ENCODE peak calls at places on chromosomes 16 and 17, in nine cellular contexts. One of them, this sample, is unnamed.

GRCh38 chr17:58136669-58137279 is 11.4 kb upstream of the OR4D1 start:
- DNase-seq in NCI-H1436: peak; percentile 6
- DNase-seq in mesenchymal stem cell: no peak
- DNase-seq in nephron progenitor cell: no peak
- DNase-seq in activated CD4-positive, alpha-beta T cell treated with anti-CD3 and anti-CD28 coated beads, Interleukin-2, amount 50 U/mL, for 1 hour: no peak
- DNase-seq in HS-5: no peak
- DNase-seq in adrenal gland: no peak
- DNase-seq in mucosa of gallbladder: no peak
- DNase-seq in effector CD4-positive, alpha-beta T cell: no peak
- DNase-seq in this sample: peak; percentile 26

GRCh38 chr16:168424-168823 is 2.6 kb downstream of the HBM start:
- DNase-seq in nephron progenitor cell: no peak
- DNase-seq in NCI-H1436: no peak
- DNase-seq in HS-5: no peak
- DNase-seq in mucosa of gallbladder: no peak
- DNase-seq in activated CD4-positive, alpha-beta T cell treated with anti-CD3 and anti-CD28 coated beads, Interleukin-2, amount 50 U/mL, for 1 hour: no peak
- DNase-seq in adrenal gland: no peak
- DNase-seq in mesenchymal stem cell: no peak
- DNase-seq in effector CD4-positive, alpha-beta T cell: no peak
- DNase-seq in this sample: no peak

GRCh38 chr16:82033683-82034300 is 1.3 kb upstream of the HSD17B2 start:
- DNase-seq in activated CD4-positive, alpha-beta T cell treated with anti-CD3 and anti-CD28 coated beads, Interleukin-2, amount 50 U/mL, for 1 hour: no peak
- DNase-seq in nephron progenitor cell: no peak
- DNase-seq in effector CD4-positive, alpha-beta T cell: no peak
- DNase-seq in adrenal gland: no peak
- DNase-seq in mucosa of gallbladder: peak; percentile 75
- DNase-seq in HS-5: no peak
- DNase-seq in mesenchymal stem cell: no peak
- DNase-seq in NCI-H1436: no peak
- DNase-seq in this sample: no peak

GRCh38 chr17:48814504-48814903 is 2.5 kb downstream of the TTLL6 start:
- DNase-seq in mesenchymal stem cell: peak; percentile 64
- DNase-seq in nephron progenitor cell: peak; percentile 60
- DNase-seq in activated CD4-positive, alpha-beta T cell treated with anti-CD3 and anti-CD28 coated beads, Interleukin-2, amount 50 U/mL, for 1 hour: peak; percentile 56
- DNase-seq in effector CD4-positive, alpha-beta T cell: peak; percentile 32
- DNase-seq in NCI-H1436: peak; percentile 60
- DNase-seq in mucosa of gallbladder: peak; percentile 35
- DNase-seq in HS-5: peak; percentile 22
- DNase-seq in adrenal gland: peak; percentile 65
- DNase-seq in this sample: no peak

GRCh38 chr16:87603684-87604571 is 1.6 kb downstream of the JPH3 start:
- DNase-seq in effector CD4-positive, alpha-beta T cell: no peak
- DNase-seq in mesenchymal stem cell: no peak
- DNase-seq in activated CD4-positive, alpha-beta T cell treated with anti-CD3 and anti-CD28 coated beads, Interleukin-2, amount 50 U/mL, for 1 hour: no peak
- DNase-seq in nephron progenitor cell: peak; percentile 30
- DNase-seq in NCI-H1436: no peak
- DNase-seq in adrenal gland: no peak
- DNase-seq in mucosa of gallbladder: no peak
- DNase-seq in HS-5: no peak
- DNase-seq in this sample: no peak

GRCh38 chr17:48451489-48451888 is 21.5 kb upstream of the SKAP1 start:
- DNase-seq in mucosa of gallbladder: no peak
- DNase-seq in mesenchymal stem cell: no peak
- DNase-seq in adrenal gland: no peak
- DNase-seq in HS-5: no peak
- DNase-seq in activated CD4-positive, alpha-beta T cell treated with anti-CD3 and anti-CD28 coated beads, Interleukin-2, amount 50 U/mL, for 1 hour: no peak
- DNase-seq in nephron progenitor cell: no peak
- DNase-seq in NCI-H1436: no peak
- DNase-seq in effector CD4-positive, alpha-beta T cell: no peak
- DNase-seq in this sample: no peak

GRCh38 chr16:57023541-57024249 is 34.3 kb downstream of the NLRC5 start:
- DNase-seq in adrenal gland: no peak
- DNase-seq in effector CD4-positive, alpha-beta T cell: peak; percentile 75
- DNase-seq in activated CD4-positive, alpha-beta T cell treated with anti-CD3 and anti-CD28 coated beads, Interleukin-2, amount 50 U/mL, for 1 hour: peak; percentile 74
- DNase-seq in mesenchymal stem cell: no peak
- DNase-seq in HS-5: no peak
- DNase-seq in mucosa of gallbladder: no peak
- DNase-seq in NCI-H1436: no peak
- DNase-seq in nephron progenitor cell: no peak
- DNase-seq in this sample: no peak

GRCh38 chr17:59848778-59849177 is 44.0 kb downstream of the TUBD1 start:
- DNase-seq in activated CD4-positive, alpha-beta T cell treated with anti-CD3 and anti-CD28 coated beads, Interleukin-2, amount 50 U/mL, for 1 hour: no peak
- DNase-seq in NCI-H1436: no peak
- DNase-seq in effector CD4-positive, alpha-beta T cell: no peak
- DNase-seq in nephron progenitor cell: no peak
- DNase-seq in adrenal gland: peak; percentile 54
- DNase-seq in mesenchymal stem cell: peak; percentile 82
- DNase-seq in mucosa of gallbladder: no peak
- DNase-seq in HS-5: no peak
- DNase-seq in this sample: no peak

GRCh38 chr17:69043098-69043497 is 17.6 kb downstream of the ABCA9 start:
- DNase-seq in mucosa of gallbladder: no peak
- DNase-seq in adrenal gland: no peak
- DNase-seq in mesenchymal stem cell: no peak
- DNase-seq in effector CD4-positive, alpha-beta T cell: no peak
- DNase-seq in NCI-H1436: no peak
- DNase-seq in activated CD4-positive, alpha-beta T cell treated with anti-CD3 and anti-CD28 coated beads, Interleukin-2, amount 50 U/mL, for 1 hour: no peak
- DNase-seq in nephron progenitor cell: no peak
- DNase-seq in HS-5: no peak
- DNase-seq in this sample: no peak

GRCh38 chr16:82016268-82016667 is 5.0 kb upstream of the SDR42E1 start:
- DNase-seq in NCI-H1436: no peak
- DNase-seq in effector CD4-positive, alpha-beta T cell: no peak
- DNase-seq in adrenal gland: no peak
- DNase-seq in nephron progenitor cell: no peak
- DNase-seq in activated CD4-positive, alpha-beta T cell treated with anti-CD3 and anti-CD28 coated beads, Interleukin-2, amount 50 U/mL, for 1 hour: no peak
- DNase-seq in mucosa of gallbladder: peak; percentile 42
- DNase-seq in mesenchymal stem cell: peak; percentile 24
- DNase-seq in HS-5: no peak
- DNase-seq in this sample: peak; percentile 59

GRCh38 chr16:77780378-77780837 is 8.0 kb upstream of the VAT1L start:
- DNase-seq in mesenchymal stem cell: peak; percentile 96
- DNase-seq in mucosa of gallbladder: no peak
- DNase-seq in activated CD4-positive, alpha-beta T cell treated with anti-CD3 and anti-CD28 coated beads, Interleukin-2, amount 50 U/mL, for 1 hour: no peak
- DNase-seq in NCI-H1436: no peak
- DNase-seq in effector CD4-positive, alpha-beta T cell: no peak
- DNase-seq in nephron progenitor cell: no peak
- DNase-seq in adrenal gland: peak; percentile 61
- DNase-seq in HS-5: peak; percentile 67
- DNase-seq in this sample: peak; percentile 78

GRCh38 chr17:30969989-30970680 is 704 bp upstream of the RNF135 start:
- DNase-seq in NCI-H1436: no peak
- DNase-seq in effector CD4-positive, alpha-beta T cell: no peak
- DNase-seq in mucosa of gallbladder: no peak
- DNase-seq in nephron progenitor cell: no peak
- DNase-seq in HS-5: no peak
- DNase-seq in mesenchymal stem cell: no peak
- DNase-seq in adrenal gland: no peak
- DNase-seq in activated CD4-positive, alpha-beta T cell treated with anti-CD3 and anti-CD28 coated beads, Interleukin-2, amount 50 U/mL, for 1 hour: no peak
- DNase-seq in this sample: peak; percentile 61

GRCh38 chr16:88977028-88977844 is at the start of gene CBFA2T3:
- DNase-seq in mesenchymal stem cell: peak; percentile 55
- DNase-seq in nephron progenitor cell: peak; percentile 61
- DNase-seq in activated CD4-positive, alpha-beta T cell treated with anti-CD3 and anti-CD28 coated beads, Interleukin-2, amount 50 U/mL, for 1 hour: no peak
- DNase-seq in adrenal gland: peak; percentile 67
- DNase-seq in effector CD4-positive, alpha-beta T cell: no peak
- DNase-seq in mucosa of gallbladder: peak; percentile 71
- DNase-seq in HS-5: no peak
- DNase-seq in NCI-H1436: no peak
- DNase-seq in this sample: no peak

GRCh38 chr17:74240637-74241036 is 27.3 kb downstream of the TTYH2 start:
- DNase-seq in mesenchymal stem cell: no peak
- DNase-seq in effector CD4-positive, alpha-beta T cell: no peak
- DNase-seq in HS-5: no peak
- DNase-seq in activated CD4-positive, alpha-beta T cell treated with anti-CD3 and anti-CD28 coated beads, Interleukin-2, amount 50 U/mL, for 1 hour: no peak
- DNase-seq in adrenal gland: peak; percentile 32
- DNase-seq in NCI-H1436: no peak
- DNase-seq in nephron progenitor cell: no peak
- DNase-seq in mucosa of gallbladder: no peak
- DNase-seq in this sample: peak; percentile 2

GRCh38 chr16:72372646-72373045 is 200.7 kb upstream of the PMFBP1 start:
- DNase-seq in mesenchymal stem cell: no peak
- DNase-seq in mucosa of gallbladder: no peak
- DNase-seq in HS-5: no peak
- DNase-seq in adrenal gland: no peak
- DNase-seq in effector CD4-positive, alpha-beta T cell: no peak
- DNase-seq in activated CD4-positive, alpha-beta T cell treated with anti-CD3 and anti-CD28 coated beads, Interleukin-2, amount 50 U/mL, for 1 hour: no peak
- DNase-seq in nephron progenitor cell: no peak
- DNase-seq in NCI-H1436: no peak
- DNase-seq in this sample: peak; percentile 43

GRCh38 chr17:76272541-76273434 is 7.6 kb downstream of the UBALD2 start:
- DNase-seq in mucosa of gallbladder: no peak
- DNase-seq in nephron progenitor cell: no peak
- DNase-seq in HS-5: no peak
- DNase-seq in adrenal gland: no peak
- DNase-seq in mesenchymal stem cell: peak; percentile 52
- DNase-seq in NCI-H1436: no peak
- DNase-seq in effector CD4-positive, alpha-beta T cell: no peak
- DNase-seq in activated CD4-positive, alpha-beta T cell treated with anti-CD3 and anti-CD28 coated beads, Interleukin-2, amount 50 U/mL, for 1 hour: peak; percentile 26
- DNase-seq in this sample: no peak

GRCh38 chr16:19559242-19559910 is 3.9 kb downstream of the VPS35L start:
- DNase-seq in mesenchymal stem cell: peak; percentile 73
- DNase-seq in mucosa of gallbladder: no peak
- DNase-seq in activated CD4-positive, alpha-beta T cell treated with anti-CD3 and anti-CD28 coated beads, Interleukin-2, amount 50 U/mL, for 1 hour: no peak
- DNase-seq in HS-5: peak; percentile 39
- DNase-seq in effector CD4-positive, alpha-beta T cell: peak; percentile 24
- DNase-seq in nephron progenitor cell: peak; percentile 10
- DNase-seq in adrenal gland: no peak
- DNase-seq in NCI-H1436: peak; percentile 34
- DNase-seq in this sample: peak; percentile 45

GRCh38 chr16:66677179-66677578 is 19.4 kb downstream of the CMTM4 start:
- DNase-seq in HS-5: no peak
- DNase-seq in nephron progenitor cell: no peak
- DNase-seq in mesenchymal stem cell: no peak
- DNase-seq in activated CD4-positive, alpha-beta T cell treated with anti-CD3 and anti-CD28 coated beads, Interleukin-2, amount 50 U/mL, for 1 hour: no peak
- DNase-seq in NCI-H1436: no peak
- DNase-seq in mucosa of gallbladder: no peak
- DNase-seq in effector CD4-positive, alpha-beta T cell: no peak
- DNase-seq in adrenal gland: no peak
- DNase-seq in this sample: no peak

GRCh38 chr16:282491-282890 is 473 bp upstream of the PDIA2 start:
- DNase-seq in HS-5: no peak
- DNase-seq in activated CD4-positive, alpha-beta T cell treated with anti-CD3 and anti-CD28 coated beads, Interleukin-2, amount 50 U/mL, for 1 hour: no peak
- DNase-seq in NCI-H1436: no peak
- DNase-seq in adrenal gland: no peak
- DNase-seq in mucosa of gallbladder: no peak
- DNase-seq in nephron progenitor cell: no peak
- DNase-seq in effector CD4-positive, alpha-beta T cell: no peak
- DNase-seq in mesenchymal stem cell: no peak
- DNase-seq in this sample: no peak

GRCh38 chr17:47078801-47079200 is 99.7 kb upstream of the RPRML start:
- DNase-seq in mesenchymal stem cell: no peak
- DNase-seq in effector CD4-positive, alpha-beta T cell: no peak
- DNase-seq in mucosa of gallbladder: no peak
- DNase-seq in nephron progenitor cell: no peak
- DNase-seq in adrenal gland: no peak
- DNase-seq in HS-5: no peak
- DNase-seq in activated CD4-positive, alpha-beta T cell treated with anti-CD3 and anti-CD28 coated beads, Interleukin-2, amount 50 U/mL, for 1 hour: no peak
- DNase-seq in NCI-H1436: no peak
- DNase-seq in this sample: no peak